ENCODE peak calls at places on chromosomes 3 and 15, in nine cellular contexts. One of them, this sample, is unnamed.

GRCh38 chr3:174547801-174548200 is 311.3 kb upstream of the NAALADL2 start:
- DNase-seq in NCI-H1092 treated with DMSO at 0.1 percent for 48 hours: no peak
- DNase-seq in GM10248: no peak
- DNase-seq in NCI-H226: no peak
- DNase-seq in HEK293T: no peak
- DNase-seq in NCI-H1694 treated with DMSO at 0.1 percent for 48 hours: no peak
- DNase-seq in fibroblast of the conjunctiva: no peak
- DNase-seq in HT1080: no peak
- DNase-seq in AG04450: peak; percentile 10
- DNase-seq in this sample: no peak

GRCh38 chr3:124886168-124887051 is 755 bp downstream of the ITGB5 start:
- DNase-seq in NCI-H1092 treated with DMSO at 0.1 percent for 48 hours: no peak
- DNase-seq in GM10248: peak; percentile 59
- DNase-seq in NCI-H226: peak; percentile 29
- DNase-seq in HEK293T: peak; percentile 42
- DNase-seq in NCI-H1694 treated with DMSO at 0.1 percent for 48 hours: no peak
- DNase-seq in fibroblast of the conjunctiva: no peak
- DNase-seq in HT1080: peak; percentile 72
- DNase-seq in AG04450: no peak
- DNase-seq in this sample: no peak

GRCh38 chr3:120506076-120506827 is 55.5 kb upstream of the FSTL1 start:
- DNase-seq in NCI-H1092 treated with DMSO at 0.1 percent for 48 hours: peak; percentile 8
- DNase-seq in GM10248: no peak
- DNase-seq in NCI-H226: no peak
- DNase-seq in HEK293T: no peak
- DNase-seq in NCI-H1694 treated with DMSO at 0.1 percent for 48 hours: peak; percentile 19
- DNase-seq in fibroblast of the conjunctiva: no peak
- DNase-seq in HT1080: peak; percentile 15
- DNase-seq in AG04450: no peak
- DNase-seq in this sample: no peak

GRCh38 chr3:144770813-144771400 is 799.3 kb downstream of the DIPK2A start:
- DNase-seq in NCI-H1092 treated with DMSO at 0.1 percent for 48 hours: no peak
- DNase-seq in GM10248: no peak
- DNase-seq in NCI-H226: peak; percentile 30
- DNase-seq in HEK293T: peak; percentile 18
- DNase-seq in NCI-H1694 treated with DMSO at 0.1 percent for 48 hours: peak; percentile 3
- DNase-seq in fibroblast of the conjunctiva: peak; percentile 33
- DNase-seq in HT1080: peak; percentile 53
- DNase-seq in AG04450: peak; percentile 10
- DNase-seq in this sample: peak; percentile 7

GRCh38 chr15:70098170-70098460 is 398 bp upstream of the TLE3 start:
- DNase-seq in NCI-H1092 treated with DMSO at 0.1 percent for 48 hours: no peak
- DNase-seq in GM10248: no peak
- DNase-seq in NCI-H226: no peak
- DNase-seq in HEK293T: no peak
- DNase-seq in NCI-H1694 treated with DMSO at 0.1 percent for 48 hours: no peak
- DNase-seq in fibroblast of the conjunctiva: no peak
- DNase-seq in HT1080: no peak
- DNase-seq in AG04450: no peak
- DNase-seq in this sample: no peak

GRCh38 chr3:108486910-108487309 is 23.5 kb downstream of the MYH15 start:
- DNase-seq in NCI-H1092 treated with DMSO at 0.1 percent for 48 hours: no peak
- DNase-seq in GM10248: no peak
- DNase-seq in NCI-H226: peak; percentile 70
- DNase-seq in HEK293T: peak; percentile 17
- DNase-seq in NCI-H1694 treated with DMSO at 0.1 percent for 48 hours: peak; percentile 32
- DNase-seq in fibroblast of the conjunctiva: no peak
- DNase-seq in HT1080: peak; percentile 78
- DNase-seq in AG04450: no peak
- DNase-seq in this sample: no peak

GRCh38 chr3:190721330-190721729 is 141.2 kb downstream of the GMNC start:
- DNase-seq in NCI-H1092 treated with DMSO at 0.1 percent for 48 hours: peak; percentile 13
- DNase-seq in GM10248: peak; percentile 15
- DNase-seq in NCI-H226: no peak
- DNase-seq in HEK293T: no peak
- DNase-seq in NCI-H1694 treated with DMSO at 0.1 percent for 48 hours: no peak
- DNase-seq in fibroblast of the conjunctiva: no peak
- DNase-seq in HT1080: no peak
- DNase-seq in AG04450: no peak
- DNase-seq in this sample: peak; percentile 34

GRCh38 chr3:69197922-69198540 is 75.6 kb upstream of the LMOD3 start:
- DNase-seq in NCI-H1092 treated with DMSO at 0.1 percent for 48 hours: no peak
- DNase-seq in GM10248: no peak
- DNase-seq in NCI-H226: no peak
- DNase-seq in HEK293T: no peak
- DNase-seq in NCI-H1694 treated with DMSO at 0.1 percent for 48 hours: no peak
- DNase-seq in fibroblast of the conjunctiva: no peak
- DNase-seq in HT1080: no peak
- DNase-seq in AG04450: no peak
- DNase-seq in this sample: no peak

GRCh38 chr3:100260081-100260684 is 609 bp upstream of the TBC1D23 start:
- DNase-seq in NCI-H1092 treated with DMSO at 0.1 percent for 48 hours: peak; percentile 69
- DNase-seq in GM10248: no peak
- DNase-seq in NCI-H226: peak; percentile 67
- DNase-seq in HEK293T: no peak
- DNase-seq in NCI-H1694 treated with DMSO at 0.1 percent for 48 hours: no peak
- DNase-seq in fibroblast of the conjunctiva: peak; percentile 43
- DNase-seq in HT1080: no peak
- DNase-seq in AG04450: no peak
- DNase-seq in this sample: no peak

GRCh38 chr15:96285306-96285705 is 45.2 kb upstream of the NR2F2 start:
- DNase-seq in NCI-H1092 treated with DMSO at 0.1 percent for 48 hours: no peak
- DNase-seq in GM10248: no peak
- DNase-seq in NCI-H226: peak; percentile 45
- DNase-seq in HEK293T: no peak
- DNase-seq in NCI-H1694 treated with DMSO at 0.1 percent for 48 hours: no peak
- DNase-seq in fibroblast of the conjunctiva: peak; percentile 96
- DNase-seq in HT1080: peak; percentile 86
- DNase-seq in AG04450: peak; percentile 97
- DNase-seq in this sample: peak; percentile 80

GRCh38 chr3:49900491-49901153 is 3.1 kb downstream of the MST1R start:
- DNase-seq in NCI-H1092 treated with DMSO at 0.1 percent for 48 hours: no peak
- DNase-seq in GM10248: no peak
- DNase-seq in NCI-H226: peak; percentile 97
- DNase-seq in HEK293T: no peak
- DNase-seq in NCI-H1694 treated with DMSO at 0.1 percent for 48 hours: no peak
- DNase-seq in fibroblast of the conjunctiva: no peak
- DNase-seq in HT1080: peak; percentile 86
- DNase-seq in AG04450: no peak
- DNase-seq in this sample: peak; percentile 55

GRCh38 chr3:133865136-133865855 is 30.4 kb downstream of the RAB6B start:
- DNase-seq in NCI-H1092 treated with DMSO at 0.1 percent for 48 hours: no peak
- DNase-seq in GM10248: no peak
- DNase-seq in NCI-H226: no peak
- DNase-seq in HEK293T: no peak
- DNase-seq in NCI-H1694 treated with DMSO at 0.1 percent for 48 hours: peak; percentile 51
- DNase-seq in fibroblast of the conjunctiva: no peak
- DNase-seq in HT1080: no peak
- DNase-seq in AG04450: no peak
- DNase-seq in this sample: no peak

GRCh38 chr3:107690522-107691138 is 167.9 kb downstream of the BBX start:
- DNase-seq in NCI-H1092 treated with DMSO at 0.1 percent for 48 hours: peak; percentile 52
- DNase-seq in GM10248: peak; percentile 26
- DNase-seq in NCI-H226: peak; percentile 29
- DNase-seq in HEK293T: no peak
- DNase-seq in NCI-H1694 treated with DMSO at 0.1 percent for 48 hours: peak; percentile 61
- DNase-seq in fibroblast of the conjunctiva: peak; percentile 56
- DNase-seq in HT1080: peak; percentile 56
- DNase-seq in AG04450: peak; percentile 41
- DNase-seq in this sample: no peak

GRCh38 chr3:160797306-160797705 is 41.3 kb downstream of the PPM1L start:
- DNase-seq in NCI-H1092 treated with DMSO at 0.1 percent for 48 hours: no peak
- DNase-seq in GM10248: no peak
- DNase-seq in NCI-H226: no peak
- DNase-seq in HEK293T: no peak
- DNase-seq in NCI-H1694 treated with DMSO at 0.1 percent for 48 hours: no peak
- DNase-seq in fibroblast of the conjunctiva: no peak
- DNase-seq in HT1080: no peak
- DNase-seq in AG04450: no peak
- DNase-seq in this sample: no peak

GRCh38 chr3:8760091-8760490 is 9.3 kb downstream of the OXTR start:
- DNase-seq in NCI-H1092 treated with DMSO at 0.1 percent for 48 hours: no peak
- DNase-seq in GM10248: no peak
- DNase-seq in NCI-H226: no peak
- DNase-seq in HEK293T: no peak
- DNase-seq in NCI-H1694 treated with DMSO at 0.1 percent for 48 hours: no peak
- DNase-seq in fibroblast of the conjunctiva: no peak
- DNase-seq in HT1080: no peak
- DNase-seq in AG04450: no peak
- DNase-seq in this sample: no peak

GRCh38 chr3:30492581-30493192 is 113.7 kb upstream of the TGFBR2 start:
- DNase-seq in NCI-H1092 treated with DMSO at 0.1 percent for 48 hours: no peak
- DNase-seq in GM10248: no peak
- DNase-seq in NCI-H226: no peak
- DNase-seq in HEK293T: no peak
- DNase-seq in NCI-H1694 treated with DMSO at 0.1 percent for 48 hours: no peak
- DNase-seq in fibroblast of the conjunctiva: no peak
- DNase-seq in HT1080: no peak
- DNase-seq in AG04450: no peak
- DNase-seq in this sample: no peak

GRCh38 chr15:60829416-60829815 is 350.5 kb upstream of the ICE2 start:
- DNase-seq in NCI-H1092 treated with DMSO at 0.1 percent for 48 hours: no peak
- DNase-seq in GM10248: no peak
- DNase-seq in NCI-H226: no peak
- DNase-seq in HEK293T: no peak
- DNase-seq in NCI-H1694 treated with DMSO at 0.1 percent for 48 hours: no peak
- DNase-seq in fibroblast of the conjunctiva: no peak
- DNase-seq in HT1080: no peak
- DNase-seq in AG04450: no peak
- DNase-seq in this sample: no peak

GRCh38 chr3:77939726-77940125 is 899.8 kb downstream of the ROBO2 start:
- DNase-seq in NCI-H1092 treated with DMSO at 0.1 percent for 48 hours: no peak
- DNase-seq in GM10248: no peak
- DNase-seq in NCI-H226: peak; percentile 28
- DNase-seq in HEK293T: no peak
- DNase-seq in NCI-H1694 treated with DMSO at 0.1 percent for 48 hours: no peak
- DNase-seq in fibroblast of the conjunctiva: no peak
- DNase-seq in HT1080: peak; percentile 43
- DNase-seq in AG04450: no peak
- DNase-seq in this sample: no peak

GRCh38 chr3:72694398-72694797 is 153.8 kb downstream of the SHQ1 start:
- DNase-seq in NCI-H1092 treated with DMSO at 0.1 percent for 48 hours: no peak
- DNase-seq in GM10248: no peak
- DNase-seq in NCI-H226: peak; percentile 47
- DNase-seq in HEK293T: no peak
- DNase-seq in NCI-H1694 treated with DMSO at 0.1 percent for 48 hours: no peak
- DNase-seq in fibroblast of the conjunctiva: no peak
- DNase-seq in HT1080: peak; percentile 32
- DNase-seq in AG04450: no peak
- DNase-seq in this sample: no peak

GRCh38 chr3:157156844-157157635 is 2.9 kb downstream of the CCNL1 start:
- DNase-seq in NCI-H1092 treated with DMSO at 0.1 percent for 48 hours: no peak
- DNase-seq in GM10248: no peak
- DNase-seq in NCI-H226: no peak
- DNase-seq in HEK293T: no peak
- DNase-seq in NCI-H1694 treated with DMSO at 0.1 percent for 48 hours: no peak
- DNase-seq in fibroblast of the conjunctiva: no peak
- DNase-seq in HT1080: peak; percentile 30
- DNase-seq in AG04450: no peak
- DNase-seq in this sample: no peak

GRCh38 chr15:100598655-100599054 is 3.3 kb downstream of the LINS1 start:
- DNase-seq in NCI-H1092 treated with DMSO at 0.1 percent for 48 hours: no peak
- DNase-seq in GM10248: no peak
- DNase-seq in NCI-H226: no peak
- DNase-seq in HEK293T: no peak
- DNase-seq in NCI-H1694 treated with DMSO at 0.1 percent for 48 hours: no peak
- DNase-seq in fibroblast of the conjunctiva: no peak
- DNase-seq in HT1080: no peak
- DNase-seq in AG04450: no peak
- DNase-seq in this sample: no peak

GRCh38 chr15:71215126-71215894 is 100.0 kb downstream of the THSD4 start:
- DNase-seq in NCI-H1092 treated with DMSO at 0.1 percent for 48 hours: no peak
- DNase-seq in GM10248: no peak
- DNase-seq in NCI-H226: no peak
- DNase-seq in HEK293T: no peak
- DNase-seq in NCI-H1694 treated with DMSO at 0.1 percent for 48 hours: no peak
- DNase-seq in fibroblast of the conjunctiva: no peak
- DNase-seq in HT1080: no peak
- DNase-seq in AG04450: no peak
- DNase-seq in this sample: no peak

GRCh38 chr3:151593923-151594322 is 133.1 kb upstream of the IGSF10 start:
- DNase-seq in NCI-H1092 treated with DMSO at 0.1 percent for 48 hours: no peak
- DNase-seq in GM10248: no peak
- DNase-seq in NCI-H226: peak; percentile 24
- DNase-seq in HEK293T: no peak
- DNase-seq in NCI-H1694 treated with DMSO at 0.1 percent for 48 hours: no peak
- DNase-seq in fibroblast of the conjunctiva: no peak
- DNase-seq in HT1080: peak; percentile 60
- DNase-seq in AG04450: no peak
- DNase-seq in this sample: no peak

This sample was measured in kidney epithelial cell.